ENCODE peak calls at places on chromosome 20, in seven cellular contexts. S, F, P, C, I, T and N are unnamed samples.

GRCh38 chr20:34871966-34872603 is 571 bp downstream of the GGT7 start:
- DNase-seq in S (no peak), F (peak; percentile 32), P (no peak), C (no peak), I (no peak), T (no peak), N (no peak)

GRCh38 chr20:56439784-56440291 is 27.8 kb downstream of the CASS4 start:
- DNase-seq in S (peak; percentile 48), F (peak; percentile 99), P (no peak), C (no peak), I (no peak), T (peak; percentile 48), N (peak; percentile 78)

GRCh38 chr20:22576733-22577514 is 7.4 kb downstream of the FOXA2 start:
- DNase-seq in S (no peak), F (no peak), P (no peak), C (no peak), I (no peak), T (no peak), N (no peak)

GRCh38 chr20:33408313-33408712 is 7.0 kb upstream of the CDK5RAP1 start:
- DNase-seq in S (no peak), F (no peak), P (no peak), C (no peak), I (no peak), T (no peak), N (no peak)

GRCh38 chr20:38330638-38331037 is 15.6 kb upstream of the LBP start:
- DNase-seq in S (no peak), F (no peak), P (no peak), C (no peak), I (no peak), T (no peak), N (no peak)

GRCh38 chr20:61477366-61477966 is 225.4 kb downstream of the CDH4 start:
- DNase-seq in S (no peak), F (peak; percentile 28), P (no peak), C (no peak), I (no peak), T (no peak), N (no peak)

GRCh38 chr20:14928083-14928482 is 590.7 kb upstream of the FLRT3 start:
- DNase-seq in S (no peak), F (no peak), P (no peak), C (peak; percentile 56), I (no peak), T (no peak), N (no peak)

GRCh38 chr20:61387204-61387958 is 135.3 kb downstream of the CDH4 start:
- DNase-seq in S (no peak), F (peak; percentile 62), P (no peak), C (peak; percentile 52), I (no peak), T (no peak), N (no peak)

GRCh38 chr20:59421089-59421488 is 120.7 kb downstream of the EDN3 start:
- DNase-seq in S (no peak), F (no peak), P (no peak), C (no peak), I (no peak), T (no peak), N (no peak)

GRCh38 chr20:32906200-32906599 is 47.5 kb downstream of the EFCAB8 start:
- DNase-seq in S (no peak), F (no peak), P (no peak), C (no peak), I (no peak), T (no peak), N (no peak)

GRCh38 chr20:34904202-34904621 is 27.8 kb downstream of the ACSS2 start:
- DNase-seq in S (no peak), F (no peak), P (no peak), C (no peak), I (no peak), T (no peak), N (no peak)

GRCh38 chr20:1721687-1722512 is 64.3 kb upstream of the SIRPG start:
- DNase-seq in S (peak; percentile 38), F (no peak), P (no peak), C (no peak), I (no peak), T (no peak), N (no peak)

GRCh38 chr20:47701612-47702011 is 83.7 kb downstream of the SULF2 start:
- DNase-seq in S (no peak), F (peak; percentile 64), P (no peak), C (no peak), I (no peak), T (no peak), N (no peak)

GRCh38 chr20:38806855-38807655 is 1.6 kb downstream of the PPP1R16B start:
- DNase-seq in S (peak; percentile 36), F (no peak), P (no peak), C (peak; percentile 33), I (no peak), T (no peak), N (no peak)

GRCh38 chr20:3406481-3407425 is 716 bp downstream of the DNAAF9 start:
- DNase-seq in S (peak; percentile 21), F (peak; percentile 87), P (peak; percentile 33), C (peak; percentile 18), I (peak; percentile 35), T (peak; percentile 42), N (no peak)

GRCh38 chr20:25987073-25987927 is 290.6 kb upstream of the ZNF337 start:
- DNase-seq in S (peak; percentile 27), F (peak; percentile 1), P (peak; percentile 51), C (no peak), I (no peak), T (peak; percentile 71), N (peak; percentile 34)

GRCh38 chr20:49245921-49246740 is 26.9 kb downstream of the DDX27 start:
- DNase-seq in S (no peak), F (peak; percentile 77), P (no peak), C (peak; percentile 52), I (no peak), T (peak; percentile 46), N (peak; percentile 23)

GRCh38 chr20:34143951-34144350 is 31.9 kb upstream of the EIF2S2 start:
- DNase-seq in S (no peak), F (peak; percentile 63), P (no peak), C (no peak), I (no peak), T (no peak), N (no peak)

GRCh38 chr20:922781-923180 is 6.6 kb upstream of the ANGPT4 start:
- DNase-seq in S (no peak), F (no peak), P (no peak), C (no peak), I (no peak), T (peak; percentile 81), N (no peak)

GRCh38 chr20:22652685-22653568 is 68.6 kb upstream of the FOXA2 start:
- DNase-seq in S (no peak), F (peak; percentile 13), P (peak; percentile 71), C (no peak), I (no peak), T (no peak), N (no peak)

GRCh38 chr20:47719211-47719610 is 66.1 kb downstream of the SULF2 start:
- DNase-seq in S (no peak), F (no peak), P (no peak), C (no peak), I (no peak), T (no peak), N (no peak)

GRCh38 chr20:10125757-10126156 is 91.0 kb downstream of the ANKEF1 start:
- DNase-seq in S (no peak), F (peak; percentile 30), P (no peak), C (no peak), I (no peak), T (no peak), N (no peak)

DNA sequence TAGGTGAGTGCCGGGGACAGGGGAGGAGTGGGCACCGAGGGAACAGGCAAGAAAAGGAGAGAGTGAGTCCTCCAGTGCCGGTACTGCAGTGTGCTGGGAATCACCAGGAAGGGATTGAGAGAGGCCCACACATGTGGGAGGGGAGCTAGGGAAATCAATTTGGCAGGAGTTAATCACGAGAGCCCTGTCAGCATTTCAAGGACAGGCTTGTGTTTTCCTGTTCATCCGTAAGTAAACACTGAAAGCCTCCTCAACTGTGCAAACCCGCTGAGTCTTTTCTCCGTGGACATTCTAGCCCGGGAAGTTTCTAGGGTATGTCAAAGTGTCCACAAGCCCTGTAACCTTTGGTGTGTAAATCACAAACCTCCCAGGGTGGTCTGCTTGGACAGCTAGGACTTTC is 149.3 kb downstream of the ZNF217 start:
- DNase-seq in S (no peak), F (no peak), P (no peak), C (no peak), I (peak; percentile 29), T (peak; percentile 62), N (no peak)
- H3K4me1 ChIP-seq in S (no peaks in the 10 kb centered on the region), F (no peaks in the 10 kb centered on the region), P (no peaks in the 10 kb centered on the region), C (no peaks in the 10 kb centered on the region), I (peaks cover 9% of the 10 kb centered on the region), T (peaks cover 29% of the 10 kb centered on the region), N (peaks cover 11% of the 10 kb centered on the region)

GRCh38 chr20:63356931-63357879 is 3.9 kb downstream of the CHRNA4 start:
- DNase-seq in S (no peak), F (no peak), P (no peak), C (no peak), I (no peak), T (no peak), N (no peak)
- H3K4me3 ChIP-seq in S (no peak overlapping the region), F (no peak overlapping the region), P (no peak overlapping the region), C (no peak overlapping the region), I (no peak overlapping the region), T (no peak overlapping the region), N (no peak overlapping the region)

GRCh38 chr20:24762791-24763350 is 186.2 kb upstream of the CST7 start:
- DNase-seq in S (no peak), F (no peak), P (no peak), C (no peak), I (no peak), T (no peak), N (no peak)

GRCh38 chr20:24762371-24762770 is 186.7 kb upstream of the CST7 start:
- DNase-seq in S (no peak), F (no peak), P (no peak), C (no peak), I (no peak), T (no peak), N (no peak)

GRCh38 chr20:24763386-24764026 is 185.6 kb upstream of the CST7 start:
- DNase-seq in S (no peak), F (no peak), P (no peak), C (no peak), I (no peak), T (no peak), N (no peak)

GRCh38 chr20:24764027-24764797 is 184.9 kb upstream of the CST7 start:
- DNase-seq in S (no peak), F (no peak), P (peak; percentile 11), C (no peak), I (no peak), T (no peak), N (no peak)

GRCh38 chr20:24761220-24762065 is 187.6 kb upstream of the CST7 start:
- DNase-seq in S (no peak), F (no peak), P (no peak), C (no peak), I (no peak), T (no peak), N (no peak)
- H3K4me1 ChIP-seq in S (no peaks in the 10 kb centered on the region), F (no peaks in the 10 kb centered on the region), P (no peaks in the 10 kb centered on the region), C (no peaks in the 10 kb centered on the region), I (peaks cover 2% of the 10 kb centered on the region), T (no peaks in the 10 kb centered on the region), N (no peaks in the 10 kb centered on the region)

DNA sequence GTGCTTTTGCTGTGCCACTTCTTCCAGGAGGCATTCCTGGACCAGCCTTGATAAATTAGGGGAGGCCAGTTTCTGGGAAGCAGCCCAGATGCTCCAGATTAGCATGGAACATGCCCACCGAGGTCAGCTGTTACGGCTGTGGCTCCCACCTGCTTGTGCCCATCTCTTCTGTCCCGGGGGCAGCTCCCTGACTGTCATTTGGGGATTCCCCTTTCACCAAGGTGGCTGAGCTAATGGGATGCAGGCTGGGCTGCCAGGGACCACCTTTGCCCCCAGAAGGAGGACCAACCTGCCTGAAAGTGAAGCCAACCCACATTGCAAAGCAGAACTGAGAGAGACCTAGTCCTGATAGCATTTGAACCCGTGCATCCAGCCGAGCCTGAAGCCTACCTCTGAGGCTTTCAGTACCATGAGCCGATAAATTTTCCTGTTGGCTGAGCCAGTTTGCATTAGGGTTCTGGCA is 85.3 kb downstream of the PTPN1 start:
- DNase-seq in S (no peak), F (no peak), P (no peak), C (no peak), I (no peak), T (no peak), N (no peak)
- H3K4me3 ChIP-seq in S (no peak overlapping the region), F (no peak overlapping the region), P (no peak overlapping the region), C (no peak overlapping the region), I (no peak overlapping the region), T (no peak overlapping the region), N (no peak overlapping the region)